ENCODE peak calls at places on chromosomes 13 and 19, in six cellular contexts. F is lower lobe of right lung, E is mammary epithelial cell, T is spleen, L is tibial artery, O is NB4. M is an unnamed sample.
A peak's percentile ranks its signal among the peaks of the same experiment; 100 is the strongest.

GRCh38 chr13:99150575-99151370 is 49.9 kb upstream of the UBAC2 start:
- DNase-seq in F (no peak), E (peak; percentile 97), T (no peak), L (no peak), O (no peak), M (peak; percentile 85)

GRCh38 chr13:109743706-109744453 is 42.5 kb downstream of the IRS2 start:
- DNase-seq in F (no peak), E (peak; percentile 91), T (no peak), L (no peak), O (peak; percentile 89), M (peak; percentile 92)

GRCh38 chr19:33821871-33822270 is 25.2 kb downstream of the KCTD15 start:
- DNase-seq in F (no peak), E (peak; percentile 56), T (no peak), L (peak; percentile 6), O (peak; percentile 26), M (no peak)

GRCh38 chr19:13100031-13100588 is 2.5 kb downstream of the LYL1 start:
- DNase-seq in F (no peak), E (peak; percentile 17), T (peak; percentile 82), L (peak; percentile 66), O (peak; percentile 74), M (no peak)

GRCh38 chr13:23639672-23640275 is 69.6 kb downstream of the TNFRSF19 start:
- DNase-seq in F (no peak), E (peak; percentile 36), T (no peak), L (no peak), O (no peak), M (no peak)

GRCh38 chr13:28805193-28805819 is 14.8 kb upstream of the MTUS2 start:
- DNase-seq in F (no peak), E (no peak), T (no peak), L (no peak), O (peak; percentile 63), M (no peak)

GRCh38 chr19:42042455-42043170 is 27.4 kb downstream of the GRIK5 start:
- DNase-seq in F (no peak), E (no peak), T (no peak), L (no peak), O (no peak), M (no peak)

GRCh38 chr19:39475748-39476147 is 4.9 kb upstream of the TIMM50 start:
- DNase-seq in F (no peak), E (no peak), T (no peak), L (no peak), O (no peak), M (no peak)

GRCh38 chr13:114130708-114131580 is 1.5 kb downstream of the RASA3 start:
- DNase-seq in F (peak; percentile 57), E (peak; percentile 73), T (peak; percentile 89), L (peak; percentile 83), O (peak; percentile 94), M (peak; percentile 91)

GRCh38 chr19:52741951-52742485 is 7.2 kb upstream of the ZNF611 start:
- DNase-seq in F (no peak), E (no peak), T (no peak), L (no peak), O (no peak), M (no peak)

GRCh38 chr19:56403261-56403660 is 871 bp upstream of the ZNF583 start:
- DNase-seq in F (no peak), E (no peak), T (no peak), L (no peak), O (no peak), M (peak; percentile 16)

GRCh38 chr19:33394006-33394722 is 20.7 kb downstream of the CEBPG start:
- DNase-seq in F (peak; percentile 63), E (peak; percentile 75), T (peak; percentile 78), L (peak; percentile 80), O (peak; percentile 83), M (peak; percentile 67)

GRCh38 chr13:46896346-46897138 is at the start of gene HTR2A:
- DNase-seq in F (peak; percentile 58), E (peak; percentile 8), T (peak; percentile 81), L (no peak), O (peak; percentile 60), M (peak; percentile 30)

GRCh38 chr19:41353466-41354342 is at the start of gene TGFB1:
- DNase-seq in F (peak; percentile 94), E (peak; percentile 74), T (peak; percentile 99), L (peak; percentile 95), O (peak; percentile 88), M (peak; percentile 94)

GRCh38 chr19:16074488-16075365 is 1.6 kb upstream of the TPM4 start:
- DNase-seq in F (peak; percentile 24), E (no peak), T (peak; percentile 43), L (peak; percentile 67), O (no peak), M (no peak)

GRCh38 chr19:55353803-55354697 is 469 bp downstream of the COX6B2 start:
- DNase-seq in F (peak; percentile 80), E (peak; percentile 60), T (peak; percentile 86), L (no peak), O (peak; percentile 35), M (peak; percentile 47)

GRCh38 chr19:31270897-31271568 is 78.2 kb downstream of the TSHZ3 start:
- DNase-seq in F (no peak), E (no peak), T (peak; percentile 39), L (peak; percentile 66), O (no peak), M (no peak)

GRCh38 chr13:74675185-74675584 is 541.0 kb upstream of the KLF12 start:
- DNase-seq in F (no peak), E (peak; percentile 67), T (no peak), L (no peak), O (no peak), M (peak; percentile 6)

GRCh38 chr13:109154146-109154545 is 524.7 kb downstream of the MYO16 start:
- DNase-seq in F (no peak), E (no peak), T (no peak), L (no peak), O (no peak), M (peak; percentile 81)

GRCh38 chr19:6417713-6418561 is 6.7 kb downstream of the KHSRP start:
- DNase-seq in F (no peak), E (no peak), T (no peak), L (no peak), O (no peak), M (peak; percentile 17)

GRCh38 chr13:67632590-67632989 is 402.5 kb upstream of the PCDH9 start:
- DNase-seq in F (no peak), E (no peak), T (no peak), L (no peak), O (peak; percentile 64), M (no peak)

GRCh38 chr13:42832341-42833153 is 51.2 kb downstream of the FAM216B start:
- DNase-seq in F (no peak), E (peak; percentile 84), T (no peak), L (no peak), O (peak; percentile 8), M (peak; percentile 82)

GRCh38 chr19:34773555-34773864 is 495 bp upstream of the ZNF599 start:
- DNase-seq in F (no peak), E (no peak), T (no peak), L (no peak), O (no peak), M (no peak)

GRCh38 chr13:104140557-104140956 is 1074.3 kb upstream of the SLC10A2 start:
- DNase-seq in F (no peak), E (peak; percentile 19), T (no peak), L (no peak), O (no peak), M (no peak)

DNA sequence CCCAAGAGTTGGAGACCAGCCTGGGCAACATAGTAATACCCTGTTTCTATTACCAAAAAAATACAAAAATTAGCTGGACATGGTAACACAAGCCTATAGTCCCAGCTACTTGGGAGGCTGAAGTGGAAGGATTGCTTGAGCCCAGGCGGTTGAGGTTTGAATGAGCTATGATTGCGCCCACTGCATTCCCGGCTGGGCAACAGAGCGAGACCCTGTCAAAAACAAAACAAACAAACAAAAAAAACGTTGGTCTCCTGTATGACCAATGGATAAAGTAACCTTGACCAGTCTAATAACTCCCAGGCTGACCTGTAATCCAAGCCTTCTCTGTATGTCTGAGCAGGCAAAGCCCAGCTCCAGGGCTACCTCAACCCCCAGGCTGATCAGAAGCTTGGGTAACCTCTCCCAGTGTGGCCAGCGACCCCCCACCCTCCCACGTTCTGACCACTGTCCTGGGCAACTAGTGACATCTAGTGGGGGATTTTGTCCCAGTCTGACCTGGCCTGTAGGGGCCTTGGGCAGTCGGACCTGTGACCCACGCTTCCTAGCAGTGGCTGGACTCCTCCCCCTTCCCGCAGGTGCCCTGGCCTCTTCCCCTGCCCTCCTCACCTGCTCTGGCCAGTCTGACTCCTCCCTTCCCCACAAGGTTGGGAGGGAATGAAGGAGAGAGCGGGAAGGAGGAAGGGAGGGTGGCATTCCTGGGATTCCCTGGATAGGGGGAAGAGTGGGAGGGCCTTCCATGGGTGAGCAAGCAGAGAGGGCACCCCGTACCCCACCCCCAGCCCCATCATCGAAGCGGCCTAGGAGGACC is 1.0 kb upstream of the BCAM start:
- DNase-seq in F (peak; percentile 80), E (peak; percentile 45), T (no peak), L (no peak), O (peak; percentile 30), M (peak; percentile 50)
- TF ChIP-seq CTCF in F (peak; percentile 49), E (no peak), T (peak; percentile 32), L (peak; percentile 15), O (no peak), M (peak; percentile 61)

DNA sequence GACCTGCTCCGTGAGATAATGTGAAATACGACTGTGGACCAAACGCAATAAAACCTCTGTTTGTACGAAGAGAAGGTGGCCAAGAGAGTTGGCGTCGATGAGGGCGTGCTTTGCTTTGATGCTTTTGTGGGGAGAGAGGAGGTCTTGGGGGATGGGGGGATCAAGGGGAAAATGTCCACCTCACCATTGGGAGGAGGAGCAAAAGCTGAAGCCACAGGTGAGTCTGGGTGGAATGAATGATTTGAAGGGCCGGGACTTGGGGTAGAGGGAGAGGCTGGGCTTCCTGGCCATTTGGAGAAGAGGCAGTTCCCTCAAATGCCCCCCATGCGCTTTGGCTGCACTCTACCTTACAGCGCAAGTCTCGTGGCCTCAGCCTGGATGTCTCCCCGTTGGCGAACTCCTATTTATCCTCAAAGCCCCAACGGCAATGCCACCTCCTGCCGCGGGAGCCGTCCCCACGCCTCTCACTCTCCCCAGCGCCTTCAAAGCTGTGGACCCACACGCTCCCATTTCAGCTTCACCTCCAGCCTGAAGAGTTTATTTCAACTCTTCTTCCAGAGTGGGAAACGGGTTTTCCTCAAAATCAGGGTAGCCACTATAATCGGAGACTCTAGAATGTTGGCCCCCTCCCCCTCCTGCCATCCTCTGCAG is 787 bp upstream of the ABCA7 start:
- DNase-seq in F (no peak), E (no peak), T (peak; percentile 83), L (no peak), O (no peak), M (no peak)
- H3K4me3 ChIP-seq in F (peak overlapping the region; percentile 74), E (no peak overlapping the region), T (peak overlapping the region; percentile 73), L (peak overlapping the region; percentile 47), O (no peak overlapping the region), M (no peak overlapping the region)

GRCh38 chr19:1683869-1684572 is 31.6 kb upstream of the TCF3 start:
- DNase-seq in F (no peak), E (no peak), T (no peak), L (no peak), O (no peak), M (no peak)
- TF ChIP-seq CTCF in F (no peak), E (no peak), T (no peak), L (no peak), O (no peak), M (no peak)

DNA sequence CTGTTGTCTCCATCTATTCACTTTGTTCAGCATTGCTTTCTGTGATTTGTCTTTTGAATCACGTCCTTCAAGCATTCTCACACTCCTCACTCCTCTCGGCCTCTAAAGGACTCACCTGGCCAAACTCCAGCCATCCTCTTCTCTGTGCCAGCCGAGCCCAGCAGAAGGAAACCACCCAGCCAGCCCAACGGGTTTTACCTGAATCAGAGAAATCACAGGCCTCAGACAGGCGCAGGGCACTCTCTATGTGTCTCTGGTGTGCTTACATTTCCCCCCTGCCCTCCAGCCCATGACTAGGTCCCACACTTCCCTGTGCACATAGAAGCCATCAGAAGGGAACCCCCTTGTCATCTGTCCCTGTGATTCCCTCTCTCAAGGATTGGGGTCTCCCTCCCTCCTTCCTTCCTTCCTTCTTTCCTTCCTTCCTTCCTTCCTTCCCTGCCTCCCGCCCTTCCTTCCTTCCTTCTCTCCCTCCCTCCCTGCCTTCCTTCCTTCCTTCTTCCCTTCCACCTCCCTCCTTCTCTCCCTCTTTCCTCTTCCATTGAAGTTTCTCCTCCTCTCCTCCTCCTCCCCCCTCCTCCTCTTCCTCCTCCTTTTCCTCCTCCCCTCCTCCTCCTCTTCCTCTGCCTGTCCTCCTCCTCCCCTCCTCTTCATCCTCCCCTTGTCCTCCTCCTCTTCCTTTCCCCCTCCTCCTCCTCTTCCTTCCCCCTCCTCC is 8.8 kb upstream of the ZNF541 start:
- DNase-seq in F (peak; percentile 74), E (peak; percentile 51), T (no peak), L (peak; percentile 66), O (no peak), M (no peak)
- H3K4me3 ChIP-seq in F (no peak overlapping the region), E (no peak overlapping the region), T (no peak overlapping the region), L (no peak overlapping the region), O (no peak overlapping the region), M (peak overlapping the region; percentile 9)